ENCODE peak calls at places on chromosomes 1 and 21, in six cellular contexts. N is heart left ventricle, L is endothelial cell, Q is cardiac septum, T is cardiac muscle cell, K is astrocyte. S is an unnamed sample.

GRCh38 chr1:226677121-226678020 is 61.7 kb downstream of the ITPKB start:
- DNase-seq in N (peak), L (no peak), Q (peak), T (no peak), K (peak), S (no peak)

GRCh38 chr1:1627261-1627841 is 4.6 kb upstream of the MMP23B start:
- DNase-seq in N (no peak), L (no peak), Q (no peak), T (no peak), K (no peak), S (no peak)

GRCh38 chr1:8047686-8048522 is 21.8 kb upstream of the ERRFI1 start:
- DNase-seq in N (peak), L (no peak), Q (no peak), T (no peak), K (peak), S (no peak)

GRCh38 chr1:200150721-200151120 is 123.2 kb downstream of the NR5A2 start:
- DNase-seq in N (no peak), L (no peak), Q (no peak), T (no peak), K (peak), S (no peak)

GRCh38 chr1:201142011-201142853 is 12.0 kb downstream of the TMEM9 start:
- DNase-seq in N (no peak), L (no peak), Q (peak), T (no peak), K (no peak), S (no peak)

GRCh38 chr1:240462766-240463410 is 149.1 kb downstream of the GREM2 start:
- DNase-seq in N (no peak), L (no peak), Q (no peak), T (no peak), K (no peak), S (no peak)

GRCh38 chr1:22133247-22133927 is 9.5 kb downstream of the WNT4 start:
- DNase-seq in N (no peak), L (no peak), Q (no peak), T (no peak), K (no peak), S (no peak)

GRCh38 chr1:177281901-177282300 is 111.1 kb downstream of the BRINP2 start:
- DNase-seq in N (no peak), L (no peak), Q (no peak), T (no peak), K (no peak), S (no peak)

GRCh38 chr1:47711211-47711847 is 273.5 kb downstream of the FOXD2 start:
- DNase-seq in N (no peak), L (no peak), Q (no peak), T (no peak), K (no peak), S (no peak)

GRCh38 chr1:243363832-243364231 is 108.0 kb downstream of the SDCCAG8 start:
- DNase-seq in N (no peak), L (no peak), Q (no peak), T (no peak), K (no peak), S (no peak)

GRCh38 chr21:45869121-45870007 is 112.2 kb upstream of the COL6A1 start:
- DNase-seq in N (no peak), L (no peak), Q (peak), T (no peak), K (peak), S (no peak)

GRCh38 chr1:46761740-46762139 is 37.1 kb upstream of the CYP4B1 start:
- DNase-seq in N (no peak), L (no peak), Q (no peak), T (no peak), K (no peak), S (no peak)

GRCh38 chr21:43204638-43205037 is 35.8 kb downstream of the CRYAA start:
- DNase-seq in N (no peak), L (no peak), Q (no peak), T (no peak), K (no peak), S (no peak)